ENCODE peak calls at places on chromosome 10, in ten cellular contexts. J is non-pigmented ciliary epithelial cell, X is T-cell, H is fibroblast of mammary gland, A is astrocyte of the cerebellum, L is tibial nerve, E is KG1, P is NCI-H2171, U is progenitor cell of endocrine pancreas, D is AG08396. V is an unnamed sample.
A peak's percentile ranks its signal among the peaks of the same experiment; 100 is the strongest.

GRCh38 chr10:408223-408622 is 273.0 kb downstream of the ZMYND11 start:
- DNase-seq in J (no peak), X (no peak), H (peak; percentile 20), A (peak; percentile 19), L (no peak), E (no peak), P (no peak), U (no peak), D (no peak), V (no peak)

GRCh38 chr10:88693392-88694020 is 12.5 kb upstream of the LIPK start:
- DNase-seq in J (no peak), X (no peak), H (peak; percentile 37), A (no peak), L (no peak), E (no peak), P (no peak), U (no peak), D (no peak), V (no peak)

GRCh38 chr10:21888959-21889358 is 114.6 kb downstream of the DNAJC1 start:
- DNase-seq in J (no peak), X (peak; percentile 10), H (no peak), A (no peak), L (no peak), E (no peak), P (no peak), U (no peak), D (no peak), V (no peak)

GRCh38 chr10:61642692-61643091 is 20.0 kb upstream of the CABCOCO1 start:
- DNase-seq in J (no peak), X (no peak), H (peak; percentile 91), A (peak; percentile 88), L (no peak), E (no peak), P (no peak), U (no peak), D (no peak), V (no peak)

GRCh38 chr10:124298891-124299290 is 119.8 kb downstream of the OAT start:
- DNase-seq in J (no peak), X (no peak), H (no peak), A (no peak), L (no peak), E (no peak), P (no peak), U (no peak), D (no peak), V (no peak)

GRCh38 chr10:43421201-43421507 is 12.2 kb upstream of the HNRNPF start:
- DNase-seq in J (no peak), X (no peak), H (no peak), A (no peak), L (no peak), E (no peak), P (no peak), U (no peak), D (no peak), V (no peak)

GRCh38 chr10:61621538-61622150 is 41.1 kb upstream of the CABCOCO1 start:
- DNase-seq in J (no peak), X (no peak), H (no peak), A (no peak), L (no peak), E (no peak), P (no peak), U (no peak), D (no peak), V (no peak)

GRCh38 chr10:91163269-91163708 is 57.2 kb upstream of the PCGF5 start:
- DNase-seq in J (no peak), X (peak; percentile 91), H (peak; percentile 61), A (peak; percentile 26), L (peak; percentile 16), E (peak; percentile 32), P (peak; percentile 27), U (no peak), D (peak; percentile 73), V (no peak)

GRCh38 chr10:123800299-123800698 is 91.3 kb downstream of the CPXM2 start:
- DNase-seq in J (peak; percentile 6), X (no peak), H (no peak), A (no peak), L (no peak), E (no peak), P (no peak), U (no peak), D (no peak), V (peak; percentile 55)

GRCh38 chr10:53918755-53919154 is 882.3 kb downstream of the PCDH15 start:
- DNase-seq in J (no peak), X (no peak), H (no peak), A (no peak), L (no peak), E (no peak), P (no peak), U (no peak), D (no peak), V (no peak)

GRCh38 chr10:21369697-21370096 is 155.8 kb downstream of the SKIDA1 start:
- DNase-seq in J (no peak), X (no peak), H (no peak), A (no peak), L (no peak), E (no peak), P (no peak), U (no peak), D (no peak), V (no peak)

GRCh38 chr10:124717911-124718734 is 26.1 kb downstream of the FAM53B start:
- DNase-seq in J (no peak), X (peak; percentile 76), H (no peak), A (no peak), L (no peak), E (peak; percentile 38), P (no peak), U (no peak), D (no peak), V (peak; percentile 81)

GRCh38 chr10:69382382-69383117 is 34.2 kb downstream of the TACR2 start:
- DNase-seq in J (peak; percentile 82), X (no peak), H (peak; percentile 97), A (peak; percentile 59), L (no peak), E (no peak), P (no peak), U (no peak), D (peak; percentile 75), V (no peak)

GRCh38 chr10:11002916-11003315 is 14.8 kb upstream of the CELF2 start:
- DNase-seq in J (no peak), X (no peak), H (no peak), A (no peak), L (no peak), E (no peak), P (no peak), U (no peak), D (no peak), V (no peak)

GRCh38 chr10:124744047-124744687 is at the start of gene FAM53B:
- DNase-seq in J (no peak), X (peak; percentile 81), H (peak; percentile 66), A (peak; percentile 20), L (peak; percentile 70), E (peak; percentile 79), P (peak; percentile 58), U (peak; percentile 73), D (peak; percentile 93), V (no peak)

GRCh38 chr10:97327348-97328294 is 6.9 kb downstream of the FRAT2 start:
- DNase-seq in J (no peak), X (no peak), H (no peak), A (no peak), L (no peak), E (no peak), P (no peak), U (no peak), D (no peak), V (no peak)

GRCh38 chr10:91694170-91694794 is 61.4 kb upstream of the PPP1R3C start:
- DNase-seq in J (no peak), X (peak; percentile 1), H (peak; percentile 59), A (no peak), L (no peak), E (no peak), P (no peak), U (no peak), D (peak; percentile 23), V (peak; percentile 8)

GRCh38 chr10:110436554-110437350 is 61.0 kb upstream of the DUSP5 start:
- DNase-seq in J (no peak), X (no peak), H (no peak), A (no peak), L (no peak), E (no peak), P (no peak), U (no peak), D (no peak), V (no peak)

GRCh38 chr10:90751107-90751997 is 106.5 kb downstream of the HTR7 start:
- DNase-seq in J (no peak), X (peak; percentile 19), H (peak; percentile 48), A (peak; percentile 32), L (no peak), E (no peak), P (no peak), U (peak; percentile 35), D (peak; percentile 29), V (peak; percentile 4)

GRCh38 chr10:11683529-11684320 is 58.5 kb upstream of the ECHDC3 start:
- DNase-seq in J (no peak), X (no peak), H (no peak), A (no peak), L (no peak), E (no peak), P (no peak), U (no peak), D (no peak), V (no peak)

GRCh38 chr10:101940916-101941315 is 97.3 kb upstream of the KCNIP2 start:
- DNase-seq in J (no peak), X (no peak), H (peak; percentile 50), A (no peak), L (no peak), E (no peak), P (no peak), U (no peak), D (no peak), V (no peak)

GRCh38 chr10:52229271-52229931 is 84.7 kb upstream of the DKK1 start:
- DNase-seq in J (no peak), X (no peak), H (peak; percentile 83), A (no peak), L (no peak), E (no peak), P (no peak), U (no peak), D (no peak), V (no peak)

GRCh38 chr10:124677871-124678565 is 66.2 kb downstream of the FAM53B start:
- DNase-seq in J (no peak), X (no peak), H (peak; percentile 35), A (no peak), L (no peak), E (no peak), P (no peak), U (no peak), D (peak; percentile 56), V (no peak)

GRCh38 chr10:114825513-114826253 is 4.1 kb downstream of the FHIP2A start:
- DNase-seq in J (peak; percentile 92), X (no peak), H (peak; percentile 93), A (peak; percentile 43), L (no peak), E (no peak), P (no peak), U (no peak), D (peak; percentile 61), V (no peak)

GRCh38 chr10:80670774-80671173 is 133.1 kb downstream of the SH2D4B start:
- DNase-seq in J (no peak), X (no peak), H (no peak), A (no peak), L (no peak), E (no peak), P (no peak), U (no peak), D (no peak), V (no peak)

GRCh38 chr10:79116801-79117723 is 48.3 kb downstream of the ZMIZ1 start:
- DNase-seq in J (no peak), X (no peak), H (no peak), A (no peak), L (no peak), E (no peak), P (no peak), U (no peak), D (peak; percentile 73), V (no peak)

GRCh38 chr10:119205926-119206602 is 1.3 kb upstream of the GRK5 start:
- DNase-seq in J (no peak), X (peak; percentile 25), H (no peak), A (no peak), L (peak; percentile 50), E (peak; percentile 51), P (no peak), U (no peak), D (no peak), V (peak; percentile 56)

GRCh38 chr10:17067549-17068264 is 61.9 kb downstream of the CUBN start:
- DNase-seq in J (no peak), X (no peak), H (no peak), A (no peak), L (no peak), E (no peak), P (no peak), U (no peak), D (no peak), V (no peak)

V was measured in CMK.